ENCODE peak calls at places on chromosomes 7 and 10, in nine cellular contexts. One of them, this sample, is unnamed.

GRCh38 chr10:24900888-24901685 is 51.3 kb downstream of the PRTFDC1 start:
- DNase-seq in HT1080: no peak
- DNase-seq in BJ: no peak
- DNase-seq in C1 segment of cervical spinal cord: no peak
- DNase-seq in OCI-LY7: no peak
- DNase-seq in M059J: no peak
- DNase-seq in hypothalamus: no peak
- DNase-seq in fibroblast of mammary gland: no peak
- DNase-seq in activated gamma-delta T cell treated with Interleukin-2 at 50 U/mL for 16 hours: no peak
- DNase-seq in this sample: no peak

GRCh38 chr10:114259825-114260224 is 20.8 kb downstream of the VWA2 start:
- DNase-seq in HT1080: no peak
- DNase-seq in BJ: peak; percentile 58
- DNase-seq in C1 segment of cervical spinal cord: no peak
- DNase-seq in OCI-LY7: no peak
- DNase-seq in M059J: no peak
- DNase-seq in hypothalamus: no peak
- DNase-seq in fibroblast of mammary gland: peak; percentile 86
- DNase-seq in activated gamma-delta T cell treated with Interleukin-2 at 50 U/mL for 16 hours: no peak
- DNase-seq in this sample: no peak

GRCh38 chr7:132240821-132241422 is 335.3 kb downstream of the PLXNA4 start:
- DNase-seq in HT1080: peak; percentile 25
- DNase-seq in BJ: no peak
- DNase-seq in C1 segment of cervical spinal cord: no peak
- DNase-seq in OCI-LY7: no peak
- DNase-seq in M059J: no peak
- DNase-seq in hypothalamus: no peak
- DNase-seq in fibroblast of mammary gland: no peak
- DNase-seq in activated gamma-delta T cell treated with Interleukin-2 at 50 U/mL for 16 hours: no peak
- DNase-seq in this sample: no peak

GRCh38 chr7:50962962-50963374 is 180.3 kb upstream of the GRB10 start:
- DNase-seq in HT1080: peak; percentile 94
- DNase-seq in BJ: peak; percentile 8
- DNase-seq in C1 segment of cervical spinal cord: no peak
- DNase-seq in OCI-LY7: no peak
- DNase-seq in M059J: peak; percentile 99
- DNase-seq in hypothalamus: no peak
- DNase-seq in fibroblast of mammary gland: peak; percentile 54
- DNase-seq in activated gamma-delta T cell treated with Interleukin-2 at 50 U/mL for 16 hours: no peak
- DNase-seq in this sample: no peak

GRCh38 chr10:55091691-55092328 is 290.8 kb upstream of the PCDH15 start:
- DNase-seq in HT1080: no peak
- DNase-seq in BJ: no peak
- DNase-seq in C1 segment of cervical spinal cord: no peak
- DNase-seq in OCI-LY7: peak; percentile 16
- DNase-seq in M059J: no peak
- DNase-seq in hypothalamus: no peak
- DNase-seq in fibroblast of mammary gland: peak; percentile 6
- DNase-seq in activated gamma-delta T cell treated with Interleukin-2 at 50 U/mL for 16 hours: no peak
- DNase-seq in this sample: no peak

GRCh38 chr7:26388256-26388655 is 96.6 kb downstream of the SNX10 start:
- DNase-seq in HT1080: no peak
- DNase-seq in BJ: no peak
- DNase-seq in C1 segment of cervical spinal cord: no peak
- DNase-seq in OCI-LY7: no peak
- DNase-seq in M059J: no peak
- DNase-seq in hypothalamus: no peak
- DNase-seq in fibroblast of mammary gland: no peak
- DNase-seq in activated gamma-delta T cell treated with Interleukin-2 at 50 U/mL for 16 hours: no peak
- DNase-seq in this sample: no peak

GRCh38 chr10:97822261-97822687 is 27.4 kb upstream of the GOLGA7B start:
- DNase-seq in HT1080: peak; percentile 33
- DNase-seq in BJ: no peak
- DNase-seq in C1 segment of cervical spinal cord: no peak
- DNase-seq in OCI-LY7: no peak
- DNase-seq in M059J: peak; percentile 72
- DNase-seq in hypothalamus: no peak
- DNase-seq in fibroblast of mammary gland: no peak
- DNase-seq in activated gamma-delta T cell treated with Interleukin-2 at 50 U/mL for 16 hours: no peak
- DNase-seq in this sample: no peak

GRCh38 chr7:135367114-135367513 is 133.5 kb downstream of the STRA8 start:
- DNase-seq in HT1080: no peak
- DNase-seq in BJ: no peak
- DNase-seq in C1 segment of cervical spinal cord: no peak
- DNase-seq in OCI-LY7: no peak
- DNase-seq in M059J: no peak
- DNase-seq in hypothalamus: no peak
- DNase-seq in fibroblast of mammary gland: no peak
- DNase-seq in activated gamma-delta T cell treated with Interleukin-2 at 50 U/mL for 16 hours: no peak
- DNase-seq in this sample: no peak

GRCh38 chr10:103083266-103083976 is 109.7 kb downstream of the NT5C2 start:
- DNase-seq in HT1080: no peak
- DNase-seq in BJ: no peak
- DNase-seq in C1 segment of cervical spinal cord: no peak
- DNase-seq in OCI-LY7: no peak
- DNase-seq in M059J: no peak
- DNase-seq in hypothalamus: no peak
- DNase-seq in fibroblast of mammary gland: no peak
- DNase-seq in activated gamma-delta T cell treated with Interleukin-2 at 50 U/mL for 16 hours: no peak
- DNase-seq in this sample: no peak

GRCh38 chr10:42970451-42971250 is 106.2 kb upstream of the RET start:
- DNase-seq in HT1080: no peak
- DNase-seq in BJ: no peak
- DNase-seq in C1 segment of cervical spinal cord: no peak
- DNase-seq in OCI-LY7: no peak
- DNase-seq in M059J: no peak
- DNase-seq in hypothalamus: no peak
- DNase-seq in fibroblast of mammary gland: no peak
- DNase-seq in activated gamma-delta T cell treated with Interleukin-2 at 50 U/mL for 16 hours: no peak
- DNase-seq in this sample: no peak

GRCh38 chr7:15485431-15485830 is 76.4 kb downstream of the AGMO start:
- DNase-seq in HT1080: no peak
- DNase-seq in BJ: no peak
- DNase-seq in C1 segment of cervical spinal cord: no peak
- DNase-seq in OCI-LY7: no peak
- DNase-seq in M059J: no peak
- DNase-seq in hypothalamus: no peak
- DNase-seq in fibroblast of mammary gland: no peak
- DNase-seq in activated gamma-delta T cell treated with Interleukin-2 at 50 U/mL for 16 hours: no peak
- DNase-seq in this sample: no peak

GRCh38 chr7:55308186-55308929 is 56.8 kb upstream of the LANCL2 start:
- DNase-seq in HT1080: no peak
- DNase-seq in BJ: peak; percentile 81
- DNase-seq in C1 segment of cervical spinal cord: no peak
- DNase-seq in OCI-LY7: no peak
- DNase-seq in M059J: peak; percentile 70
- DNase-seq in hypothalamus: no peak
- DNase-seq in fibroblast of mammary gland: peak; percentile 30
- DNase-seq in activated gamma-delta T cell treated with Interleukin-2 at 50 U/mL for 16 hours: no peak
- DNase-seq in this sample: no peak

GRCh38 chr7:47474211-47474936 is 107.5 kb downstream of the TNS3 start:
- DNase-seq in HT1080: no peak
- DNase-seq in BJ: no peak
- DNase-seq in C1 segment of cervical spinal cord: no peak
- DNase-seq in OCI-LY7: no peak
- DNase-seq in M059J: no peak
- DNase-seq in hypothalamus: no peak
- DNase-seq in fibroblast of mammary gland: peak; percentile 19
- DNase-seq in activated gamma-delta T cell treated with Interleukin-2 at 50 U/mL for 16 hours: no peak
- DNase-seq in this sample: no peak